ENCODE peak calls at places on chromosome 4, in four cellular contexts. S, K, W and T are unnamed samples.
A peak's percentile ranks its signal among the peaks of the same experiment; 100 is the strongest.

GRCh38 chr4:92969650-92970370 is 666.0 kb downstream of the GRID2 start:
- DNase-seq in W (peak; percentile 95), S (peak; percentile 64), K (no peak), T (peak; percentile 94)

GRCh38 chr4:107512549-107512948 is 207.5 kb downstream of the PAPSS1 start:
- DNase-seq in W (no peak), K (no peak), S (no peak), T (no peak)

GRCh38 chr4:1249731-1250526 is 999 bp upstream of the CTBP1 start:
- DNase-seq in K (peak; percentile 25), S (peak; percentile 69), W (peak; percentile 56), T (peak; percentile 24)

GRCh38 chr4:180455226-180455625 is 1788.0 kb upstream of the TENM3 start:
- DNase-seq in K (no peak), W (no peak), S (no peak), T (no peak)

GRCh38 chr4:128649575-128650205 is 159.8 kb upstream of the JADE1 start:
- DNase-seq in K (no peak), S (peak; percentile 74), W (peak; percentile 40), T (peak; percentile 44)

GRCh38 chr4:676871-677235 is 2.5 kb downstream of the MYL5 start:
- DNase-seq in K (no peak), S (no peak), W (no peak), T (no peak)

GRCh38 chr4:41134581-41134980 is 79.8 kb downstream of the APBB2 start:
- DNase-seq in S (peak; percentile 24), K (no peak), W (peak; percentile 42), T (no peak)

GRCh38 chr4:64713256-64713840 is 304.1 kb upstream of the TECRL start:
- DNase-seq in S (peak; percentile 13), K (no peak), W (peak; percentile 20), T (peak; percentile 51)

GRCh38 chr4:87567191-87567590 is 38.0 kb upstream of the SPARCL1 start:
- DNase-seq in K (no peak), S (no peak), W (no peak), T (no peak)

GRCh38 chr4:113790478-113790877 is 28.9 kb upstream of the CAMK2D start:
- DNase-seq in S (no peak), W (no peak), K (peak; percentile 5), T (no peak)

GRCh38 chr4:91325495-91325894 is 978.3 kb upstream of the GRID2 start:
- DNase-seq in W (peak; percentile 89), K (no peak), S (no peak), T (peak; percentile 86)

GRCh38 chr4:187059031-187059430 is 335.4 kb upstream of the FAT1 start:
- DNase-seq in W (no peak), S (no peak), K (no peak), T (no peak)

GRCh38 chr4:143743591-143743990 is 43.1 kb upstream of the FREM3 start:
- DNase-seq in K (no peak), S (no peak), W (no peak), T (no peak)

GRCh38 chr4:2552806-2553205 is 16.4 kb downstream of the FAM193A start:
- DNase-seq in S (no peak), K (no peak), W (no peak), T (no peak)